ENCODE peak calls at places on chromosomes 13 and 19, in seven cellular contexts. One of them, this sample, is unnamed.

GRCh38 chr13:39501711-39502324 is 101.2 kb downstream of the LHFPL6 start:
- DNase-seq in caudate nucleus: no peak
- DNase-seq in fibroblast of lung: no peak
- DNase-seq in tibial nerve: no peak
- DNase-seq in Peyer's patch: no peak
- DNase-seq in aorta: no peak
- DNase-seq in CD8-positive, alpha-beta T cell: no peak
- DNase-seq in this sample: no peak

GRCh38 chr13:114049626-114050101 is 75.8 kb upstream of the C13orf46 start:
- DNase-seq in caudate nucleus: no peak
- DNase-seq in fibroblast of lung: no peak
- DNase-seq in tibial nerve: no peak
- DNase-seq in Peyer's patch: no peak
- DNase-seq in aorta: no peak
- DNase-seq in CD8-positive, alpha-beta T cell: no peak
- DNase-seq in this sample: no peak

GRCh38 chr13:25165664-25166063 is 6.4 kb downstream of the AMER2 start:
- DNase-seq in caudate nucleus: no peak
- DNase-seq in fibroblast of lung: no peak
- DNase-seq in tibial nerve: no peak
- DNase-seq in Peyer's patch: no peak
- DNase-seq in aorta: no peak
- DNase-seq in CD8-positive, alpha-beta T cell: no peak
- DNase-seq in this sample: no peak

GRCh38 chr13:34506796-34507195 is 435.3 kb upstream of the NBEA start:
- DNase-seq in caudate nucleus: no peak
- DNase-seq in fibroblast of lung: no peak
- DNase-seq in tibial nerve: no peak
- DNase-seq in Peyer's patch: no peak
- DNase-seq in aorta: no peak
- DNase-seq in CD8-positive, alpha-beta T cell: no peak
- DNase-seq in this sample: no peak

GRCh38 chr13:26300140-26300539 is 46.2 kb downstream of the CDK8 start:
- DNase-seq in caudate nucleus: no peak
- DNase-seq in fibroblast of lung: peak; percentile 32
- DNase-seq in tibial nerve: no peak
- DNase-seq in Peyer's patch: no peak
- DNase-seq in aorta: no peak
- DNase-seq in CD8-positive, alpha-beta T cell: no peak
- DNase-seq in this sample: no peak

GRCh38 chr13:94703271-94703670 is 9.1 kb downstream of the SOX21 start:
- DNase-seq in caudate nucleus: no peak
- DNase-seq in fibroblast of lung: no peak
- DNase-seq in tibial nerve: no peak
- DNase-seq in Peyer's patch: no peak
- DNase-seq in aorta: no peak
- DNase-seq in CD8-positive, alpha-beta T cell: no peak
- DNase-seq in this sample: no peak

GRCh38 chr19:46606681-46607440 is 5.7 kb downstream of the CALM3 start:
- DNase-seq in caudate nucleus: no peak
- DNase-seq in fibroblast of lung: no peak
- DNase-seq in tibial nerve: peak; percentile 8
- DNase-seq in Peyer's patch: no peak
- DNase-seq in aorta: peak; percentile 37
- DNase-seq in CD8-positive, alpha-beta T cell: no peak
- DNase-seq in this sample: no peak

GRCh38 chr13:71254384-71254783 is 612.6 kb downstream of the DACH1 start:
- DNase-seq in caudate nucleus: no peak
- DNase-seq in fibroblast of lung: no peak
- DNase-seq in tibial nerve: no peak
- DNase-seq in Peyer's patch: no peak
- DNase-seq in aorta: peak; percentile 32
- DNase-seq in CD8-positive, alpha-beta T cell: no peak
- DNase-seq in this sample: no peak

GRCh38 chr13:95624020-95624419 is 20.5 kb downstream of the DZIP1 start:
- DNase-seq in caudate nucleus: no peak
- DNase-seq in fibroblast of lung: peak; percentile 72
- DNase-seq in tibial nerve: no peak
- DNase-seq in Peyer's patch: no peak
- DNase-seq in aorta: no peak
- DNase-seq in CD8-positive, alpha-beta T cell: no peak
- DNase-seq in this sample: peak; percentile 18

GRCh38 chr13:101415358-101416174 is 742 bp downstream of the NALCN start:
- DNase-seq in caudate nucleus: peak; percentile 52
- DNase-seq in fibroblast of lung: no peak
- DNase-seq in tibial nerve: no peak
- DNase-seq in Peyer's patch: no peak
- DNase-seq in aorta: peak; percentile 75
- DNase-seq in CD8-positive, alpha-beta T cell: no peak
- DNase-seq in this sample: no peak

GRCh38 chr19:2419754-2420153 is 7.6 kb downstream of the TIMM13 start:
- DNase-seq in caudate nucleus: no peak
- DNase-seq in fibroblast of lung: no peak
- DNase-seq in tibial nerve: no peak
- DNase-seq in Peyer's patch: no peak
- DNase-seq in aorta: no peak
- DNase-seq in CD8-positive, alpha-beta T cell: no peak
- DNase-seq in this sample: no peak

GRCh38 chr13:44311011-44311481 is 62.6 kb upstream of the SERP2 start:
- DNase-seq in caudate nucleus: no peak
- DNase-seq in fibroblast of lung: peak; percentile 52
- DNase-seq in tibial nerve: no peak
- DNase-seq in Peyer's patch: no peak
- DNase-seq in aorta: no peak
- DNase-seq in CD8-positive, alpha-beta T cell: no peak
- DNase-seq in this sample: no peak

GRCh38 chr13:93230466-93230865 is 3.9 kb downstream of the GPC6 start:
- DNase-seq in caudate nucleus: no peak
- DNase-seq in fibroblast of lung: peak; percentile 87
- DNase-seq in tibial nerve: no peak
- DNase-seq in Peyer's patch: no peak
- DNase-seq in aorta: no peak
- DNase-seq in CD8-positive, alpha-beta T cell: no peak
- DNase-seq in this sample: no peak

GRCh38 chr19:2443785-2444182 is 13.0 kb downstream of the LMNB2 start:
- DNase-seq in caudate nucleus: no peak
- DNase-seq in fibroblast of lung: no peak
- DNase-seq in tibial nerve: no peak
- DNase-seq in Peyer's patch: no peak
- DNase-seq in aorta: no peak
- DNase-seq in CD8-positive, alpha-beta T cell: no peak
- DNase-seq in this sample: no peak

GRCh38 chr19:14265285-14266036 is 59.5 kb upstream of the ADGRL1 start:
- DNase-seq in caudate nucleus: no peak
- DNase-seq in fibroblast of lung: no peak
- DNase-seq in tibial nerve: no peak
- DNase-seq in Peyer's patch: no peak
- DNase-seq in aorta: no peak
- DNase-seq in CD8-positive, alpha-beta T cell: no peak
- DNase-seq in this sample: no peak

GRCh38 chr13:106145997-106146864 is 389.2 kb downstream of the EFNB2 start:
- DNase-seq in caudate nucleus: no peak
- DNase-seq in fibroblast of lung: no peak
- DNase-seq in tibial nerve: no peak
- DNase-seq in Peyer's patch: no peak
- DNase-seq in aorta: no peak
- DNase-seq in CD8-positive, alpha-beta T cell: no peak
- DNase-seq in this sample: no peak

DNA sequence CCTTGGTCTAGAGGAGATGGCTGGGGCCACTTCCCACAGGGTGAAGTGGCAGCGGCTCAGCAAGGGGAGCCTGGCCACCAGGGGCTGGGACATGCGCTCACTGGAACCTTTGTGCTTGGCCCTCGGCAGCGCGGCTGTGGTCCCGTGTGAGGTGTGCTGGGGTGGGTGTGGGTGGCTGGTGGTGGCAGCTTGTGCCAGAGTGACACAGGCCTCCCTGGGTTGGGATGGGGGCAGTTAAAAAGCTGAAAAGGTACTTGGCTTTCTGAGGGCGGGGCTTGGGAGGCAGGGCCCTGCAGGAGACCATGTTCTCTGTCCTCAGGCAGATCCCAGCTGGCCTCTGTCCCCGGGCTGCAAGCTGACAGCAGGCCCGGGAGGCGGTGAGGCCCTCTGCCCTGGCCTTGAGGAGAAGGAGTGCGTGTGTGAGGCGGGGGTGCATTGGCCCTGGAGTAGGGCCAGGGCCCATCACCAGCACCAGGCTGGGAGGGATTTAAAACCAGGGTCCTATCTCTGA is 17.3 kb downstream of the MPND start:
- DNase-seq in caudate nucleus: no peak
- DNase-seq in fibroblast of lung: peak; percentile 63
- DNase-seq in tibial nerve: no peak
- DNase-seq in Peyer's patch: peak; percentile 55
- DNase-seq in aorta: no peak
- DNase-seq in CD8-positive, alpha-beta T cell: no peak
- DNase-seq in this sample: no peak
- H3K27ac ChIP-seq in caudate nucleus: no peak overlapping the region
- H3K27ac ChIP-seq in fibroblast of lung: no peak overlapping the region
- H3K27ac ChIP-seq in tibial nerve: no peak overlapping the region
- H3K27ac ChIP-seq in Peyer's patch: no peak overlapping the region
- H3K27ac ChIP-seq in aorta: no peak overlapping the region
- H3K27ac ChIP-seq in CD8-positive, alpha-beta T cell: no peak overlapping the region
- H3K27ac ChIP-seq in this sample: no peak overlapping the region

DNA sequence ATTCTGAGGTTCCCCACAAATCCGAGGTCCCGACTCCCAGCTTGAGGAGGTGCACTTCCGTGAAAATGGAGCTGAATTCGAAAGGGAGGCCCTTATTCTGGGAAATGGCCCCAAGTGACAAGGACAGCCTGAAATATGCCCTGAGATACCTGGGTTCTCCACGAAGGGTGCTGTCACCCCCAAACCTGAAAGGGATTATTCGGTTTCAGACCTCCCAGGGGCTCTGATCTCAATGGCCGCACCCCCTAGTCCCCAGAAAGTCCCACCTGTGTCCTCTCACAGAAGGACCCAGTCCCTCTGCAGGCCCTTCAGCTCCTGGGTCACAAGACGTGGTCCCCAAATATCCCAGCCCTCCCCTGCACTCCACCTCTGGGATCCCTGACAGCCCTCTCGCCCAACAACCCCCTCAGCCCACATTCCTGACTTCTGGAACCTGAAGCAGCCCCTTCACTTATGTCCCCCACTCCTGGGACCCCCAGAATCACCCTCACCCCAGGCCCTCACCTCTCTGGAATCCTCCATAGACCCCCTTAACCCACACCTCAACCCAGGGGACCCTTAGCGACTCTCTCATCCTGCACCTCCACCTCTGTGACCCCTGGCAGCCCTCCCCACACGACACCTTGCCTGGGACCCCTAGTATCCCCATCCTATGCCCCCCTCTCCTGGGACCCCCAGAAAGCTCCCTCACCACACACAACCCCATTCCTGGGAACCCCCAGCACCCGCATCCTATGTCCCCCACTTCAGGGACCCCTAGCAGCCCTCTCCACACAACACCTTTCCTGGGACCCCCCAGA is 597 bp downstream of the SYNGR4 start:
- DNase-seq in caudate nucleus: no peak
- DNase-seq in fibroblast of lung: no peak
- DNase-seq in tibial nerve: no peak
- DNase-seq in Peyer's patch: no peak
- DNase-seq in aorta: no peak
- DNase-seq in CD8-positive, alpha-beta T cell: no peak
- DNase-seq in this sample: no peak
- H3K27ac ChIP-seq in caudate nucleus: peak overlapping the region; percentile 42
- H3K27ac ChIP-seq in fibroblast of lung: peak overlapping the region; percentile 45
- H3K27ac ChIP-seq in tibial nerve: peak overlapping the region; percentile 45
- H3K27ac ChIP-seq in Peyer's patch: peak overlapping the region; percentile 95
- H3K27ac ChIP-seq in aorta: no peak overlapping the region
- H3K27ac ChIP-seq in CD8-positive, alpha-beta T cell: peak overlapping the region; percentile 64
- H3K27ac ChIP-seq in this sample: peak overlapping the region; percentile 86

DNA sequence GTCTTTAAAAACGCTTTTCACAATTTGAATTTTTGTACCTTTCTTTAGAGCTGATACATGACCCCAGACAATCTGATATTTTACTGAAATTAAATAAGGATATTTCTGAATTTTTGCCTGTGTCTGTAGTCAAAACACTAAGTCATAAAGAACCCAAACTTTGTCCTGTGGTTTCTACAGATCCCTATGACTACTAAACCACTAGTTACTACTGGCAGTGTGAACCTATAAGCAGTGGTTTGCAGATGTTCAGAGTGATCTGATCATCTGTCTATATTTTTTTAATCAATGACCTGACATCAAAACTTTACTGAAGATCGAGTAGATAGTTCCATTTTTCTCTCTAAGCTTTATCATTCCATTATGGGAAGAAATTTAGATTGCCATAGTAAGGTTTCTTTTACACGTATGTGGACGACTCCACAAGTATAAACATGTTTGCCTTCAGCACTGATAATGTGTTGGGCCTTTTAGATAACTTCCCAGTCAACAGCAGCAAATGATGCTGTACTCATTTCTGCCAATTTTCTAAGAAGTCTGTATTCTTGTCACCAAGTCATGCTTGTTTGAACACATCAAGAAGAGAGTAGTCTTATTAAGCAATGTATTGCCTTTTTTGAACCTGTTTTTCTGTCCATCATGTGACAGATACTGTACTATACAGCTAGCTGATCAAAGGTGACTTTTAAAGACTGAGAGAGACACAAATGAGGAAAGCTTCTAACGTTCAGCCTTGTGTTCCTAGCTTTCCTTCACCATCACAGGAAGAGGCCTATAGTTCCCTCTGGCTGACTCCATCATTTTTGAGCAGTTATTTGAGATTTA is 21.9 kb downstream of the POLR1D start:
- DNase-seq in caudate nucleus: no peak
- DNase-seq in fibroblast of lung: no peak
- DNase-seq in tibial nerve: no peak
- DNase-seq in Peyer's patch: no peak
- DNase-seq in aorta: no peak
- DNase-seq in CD8-positive, alpha-beta T cell: no peak
- DNase-seq in this sample: no peak
- H3K27ac ChIP-seq in caudate nucleus: no peak overlapping the region
- H3K27ac ChIP-seq in fibroblast of lung: no peak overlapping the region
- H3K27ac ChIP-seq in tibial nerve: no peak overlapping the region
- H3K27ac ChIP-seq in Peyer's patch: no peak overlapping the region
- H3K27ac ChIP-seq in aorta: no peak overlapping the region
- H3K27ac ChIP-seq in CD8-positive, alpha-beta T cell: no peak overlapping the region
- H3K27ac ChIP-seq in this sample: no peak overlapping the region

GRCh38 chr19:17089238-17089637 is 13.7 kb downstream of the MYO9B start:
- DNase-seq in caudate nucleus: no peak
- DNase-seq in fibroblast of lung: peak; percentile 93
- DNase-seq in tibial nerve: no peak
- DNase-seq in Peyer's patch: no peak
- DNase-seq in aorta: no peak
- DNase-seq in CD8-positive, alpha-beta T cell: no peak
- DNase-seq in this sample: no peak
- H3K27ac ChIP-seq in caudate nucleus: no peak overlapping the region
- H3K27ac ChIP-seq in fibroblast of lung: peak overlapping the region; percentile 71
- H3K27ac ChIP-seq in tibial nerve: peak overlapping the region; percentile 45
- H3K27ac ChIP-seq in Peyer's patch: peak overlapping the region; percentile 76
- H3K27ac ChIP-seq in aorta: peak overlapping the region; percentile 90
- H3K27ac ChIP-seq in CD8-positive, alpha-beta T cell: no peak overlapping the region
- H3K27ac ChIP-seq in this sample: no peak overlapping the region